ENCODE peak calls at places on chromosomes 11 and 22, in four cellular contexts. One of them, this sample, is unnamed.

GRCh38 chr11:102447193-102447592 is 5.4 kb downstream of the TMEM123 start:
- DNase-seq in HL-60: no peak
- DNase-seq in A549: no peak
- DNase-seq in neuronal stem cell: no peak
- DNase-seq in this sample: no peak

GRCh38 chr22:48404801-48405447 is 1422.7 kb downstream of the BRD1 start:
- DNase-seq in HL-60: no peak
- DNase-seq in neuronal stem cell: no peak
- DNase-seq in A549: no peak
- DNase-seq in this sample: no peak

GRCh38 chr22:20024225-20025087 is 3.5 kb downstream of the TANGO2 start:
- DNase-seq in neuronal stem cell: no peak
- DNase-seq in A549: no peak
- DNase-seq in HL-60: no peak
- DNase-seq in this sample: no peak

GRCh38 chr22:50311606-50312351 is 4.3 kb upstream of the PLXNB2 start:
- DNase-seq in neuronal stem cell: no peak
- DNase-seq in HL-60: no peak
- DNase-seq in A549: no peak
- DNase-seq in this sample: no peak

GRCh38 chr11:83004855-83005556 is 66.7 kb downstream of the RAB30 start:
- DNase-seq in neuronal stem cell: no peak
- DNase-seq in HL-60: no peak
- DNase-seq in A549: no peak
- DNase-seq in this sample: no peak

GRCh38 chr11:110711776-110712642 is at the start of gene ARHGAP20:
- DNase-seq in HL-60: no peak
- DNase-seq in neuronal stem cell: peak
- DNase-seq in A549: peak
- DNase-seq in this sample: peak

GRCh38 chr11:62922653-62923371 is 1.6 kb upstream of the CHRM1 start:
- DNase-seq in A549: peak
- DNase-seq in HL-60: no peak
- DNase-seq in neuronal stem cell: no peak
- DNase-seq in this sample: no peak

GRCh38 chr11:44732564-44732963 is 5.8 kb downstream of the TSPAN18 start:
- DNase-seq in HL-60: no peak
- DNase-seq in neuronal stem cell: no peak
- DNase-seq in A549: no peak
- DNase-seq in this sample: no peak

GRCh38 chr11:29093416-29093815 is 923.4 kb downstream of the KCNA4 start:
- DNase-seq in HL-60: no peak
- DNase-seq in A549: peak
- DNase-seq in neuronal stem cell: no peak
- DNase-seq in this sample: no peak

GRCh38 chr11:1478544-1478943 is 8.0 kb downstream of the MOB2 start:
- DNase-seq in HL-60: peak
- DNase-seq in neuronal stem cell: no peak
- DNase-seq in A549: no peak
- DNase-seq in this sample: no peak

GRCh38 chr11:101442936-101443521 is 140.8 kb downstream of the TRPC6 start:
- DNase-seq in neuronal stem cell: no peak
- DNase-seq in HL-60: no peak
- DNase-seq in A549: no peak
- DNase-seq in this sample: no peak

GRCh38 chr11:129943036-129943435 is 47.7 kb upstream of the NFRKB start:
- DNase-seq in A549: no peak
- DNase-seq in HL-60: no peak
- DNase-seq in neuronal stem cell: no peak
- DNase-seq in this sample: no peak

GRCh38 chr11:81112718-81113117 is 1620.9 kb downstream of the FAM181B start:
- DNase-seq in HL-60: no peak
- DNase-seq in A549: no peak
- DNase-seq in neuronal stem cell: no peak
- DNase-seq in this sample: no peak

GRCh38 chr11:40393511-40393910 is 1065.9 kb downstream of the LRRC4C start:
- DNase-seq in neuronal stem cell: no peak
- DNase-seq in HL-60: no peak
- DNase-seq in A549: no peak
- DNase-seq in this sample: no peak

GRCh38 chr22:38843201-38843715 is 570 bp downstream of the NPTXR start:
- DNase-seq in neuronal stem cell: peak
- DNase-seq in HL-60: peak
- DNase-seq in A549: peak
- DNase-seq in this sample: peak

GRCh38 chr22:23984430-23984829 is 4.5 kb downstream of the GSTT2 start:
- DNase-seq in neuronal stem cell: peak
- DNase-seq in HL-60: peak
- DNase-seq in A549: peak
- DNase-seq in this sample: peak

GRCh38 chr11:1060410-1060809 is 14.3 kb upstream of the MUC2 start:
- DNase-seq in A549: no peak
- DNase-seq in neuronal stem cell: peak
- DNase-seq in HL-60: no peak
- DNase-seq in this sample: no peak

GRCh38 chr11:77967753-77968152 is 26.7 kb downstream of the INTS4 start:
- DNase-seq in neuronal stem cell: no peak
- DNase-seq in HL-60: no peak
- DNase-seq in A549: no peak
- DNase-seq in this sample: no peak

GRCh38 chr11:65225284-65226102 is 36.3 kb upstream of the POLA2 start:
- DNase-seq in HL-60: no peak
- DNase-seq in neuronal stem cell: peak
- DNase-seq in A549: peak
- DNase-seq in this sample: peak

GRCh38 chr11:112564228-112564955 is 303.7 kb upstream of the PLET1 start:
- DNase-seq in HL-60: no peak
- DNase-seq in neuronal stem cell: no peak
- DNase-seq in A549: no peak
- DNase-seq in this sample: peak

GRCh38 chr11:20315800-20316199 is 47.7 kb upstream of the HTATIP2 start:
- DNase-seq in neuronal stem cell: no peak
- DNase-seq in A549: no peak
- DNase-seq in HL-60: no peak
- DNase-seq in this sample: no peak

GRCh38 chr11:70423523-70424505 is 25.5 kb downstream of the CTTN start:
- DNase-seq in HL-60: peak
- DNase-seq in A549: peak
- DNase-seq in neuronal stem cell: no peak
- DNase-seq in this sample: peak

GRCh38 chr22:19884161-19884953 is 29.7 kb upstream of the GNB1L start:
- DNase-seq in A549: no peak
- DNase-seq in neuronal stem cell: no peak
- DNase-seq in HL-60: no peak
- DNase-seq in this sample: no peak

GRCh38 chr22:20206709-20207215 is 55.9 kb upstream of the CCDC188 start:
- DNase-seq in neuronal stem cell: no peak
- DNase-seq in HL-60: no peak
- DNase-seq in A549: peak
- DNase-seq in this sample: peak

GRCh38 chr11:66495401-66495844 is 15.0 kb upstream of the BBS1 start:
- DNase-seq in A549: no peak
- DNase-seq in HL-60: no peak
- DNase-seq in neuronal stem cell: no peak
- DNase-seq in this sample: no peak

GRCh38 chr11:78391424-78391823 is 26.2 kb downstream of the GAB2 start:
- DNase-seq in HL-60: no peak
- DNase-seq in neuronal stem cell: no peak
- DNase-seq in A549: no peak
- DNase-seq in this sample: no peak

GRCh38 chr22:20957691-20958440 is 9.2 kb upstream of the AIFM3 start:
- DNase-seq in neuronal stem cell: no peak
- DNase-seq in HL-60: peak
- DNase-seq in A549: peak
- DNase-seq in this sample: peak

GRCh38 chr11:97361812-97362378 is 972.1 kb downstream of the JRKL start:
- DNase-seq in HL-60: no peak
- DNase-seq in A549: no peak
- DNase-seq in neuronal stem cell: no peak
- DNase-seq in this sample: no peak

GRCh38 chr11:46991391-46991790 is 54.8 kb downstream of the CSTPP1 start:
- DNase-seq in neuronal stem cell: no peak
- DNase-seq in HL-60: no peak
- DNase-seq in A549: no peak
- DNase-seq in this sample: no peak

GRCh38 chr11:1863352-1864215 is 10.7 kb downstream of the LSP1 start:
- DNase-seq in A549: peak
- DNase-seq in neuronal stem cell: peak
- DNase-seq in HL-60: no peak
- DNase-seq in this sample: peak

GRCh38 chr11:35337136-35337918 is 82.0 kb downstream of the SLC1A2 start:
- DNase-seq in neuronal stem cell: no peak
- DNase-seq in A549: peak
- DNase-seq in HL-60: peak
- DNase-seq in this sample: peak

GRCh38 chr11:35334385-35335090 is 84.8 kb downstream of the SLC1A2 start:
- DNase-seq in A549: no peak
- DNase-seq in HL-60: no peak
- DNase-seq in neuronal stem cell: no peak
- DNase-seq in this sample: peak

GRCh38 chr11:35337919-35338316 is 81.4 kb downstream of the SLC1A2 start:
- DNase-seq in HL-60: no peak
- DNase-seq in neuronal stem cell: no peak
- DNase-seq in A549: no peak
- DNase-seq in this sample: peak

GRCh38 chr11:35332524-35332923 is 86.8 kb downstream of the SLC1A2 start:
- DNase-seq in neuronal stem cell: no peak
- DNase-seq in A549: no peak
- DNase-seq in HL-60: no peak
- DNase-seq in this sample: no peak

DNA sequence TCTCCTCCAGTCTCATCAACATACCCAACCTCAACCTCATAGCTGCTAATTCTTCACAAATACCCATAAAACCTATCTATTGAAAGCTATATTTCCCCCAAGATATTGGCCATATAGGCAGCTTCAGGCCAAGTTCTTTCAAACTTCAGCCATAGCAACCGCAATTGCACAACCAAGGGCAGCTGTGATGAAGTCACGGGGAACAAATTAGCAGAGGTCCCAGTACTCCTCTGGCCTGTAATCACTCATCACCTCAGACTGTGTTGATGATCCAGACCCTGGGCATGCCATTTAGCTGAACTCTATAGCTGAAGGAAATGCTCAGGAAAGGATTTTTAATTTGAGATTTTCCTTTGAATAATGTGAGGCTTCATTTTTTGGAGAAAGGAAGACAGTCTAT is 84.1 kb downstream of the SLC1A2 start:
- DNase-seq in neuronal stem cell: no peak
- DNase-seq in HL-60: no peak
- DNase-seq in A549: no peak
- DNase-seq in this sample: peak
- H3K4me3 ChIP-seq in neuronal stem cell: no peak
- H3K4me3 ChIP-seq in HL-60: no peak
- H3K4me3 ChIP-seq in A549: no peak
- H3K4me3 ChIP-seq in this sample: no peak

DNA sequence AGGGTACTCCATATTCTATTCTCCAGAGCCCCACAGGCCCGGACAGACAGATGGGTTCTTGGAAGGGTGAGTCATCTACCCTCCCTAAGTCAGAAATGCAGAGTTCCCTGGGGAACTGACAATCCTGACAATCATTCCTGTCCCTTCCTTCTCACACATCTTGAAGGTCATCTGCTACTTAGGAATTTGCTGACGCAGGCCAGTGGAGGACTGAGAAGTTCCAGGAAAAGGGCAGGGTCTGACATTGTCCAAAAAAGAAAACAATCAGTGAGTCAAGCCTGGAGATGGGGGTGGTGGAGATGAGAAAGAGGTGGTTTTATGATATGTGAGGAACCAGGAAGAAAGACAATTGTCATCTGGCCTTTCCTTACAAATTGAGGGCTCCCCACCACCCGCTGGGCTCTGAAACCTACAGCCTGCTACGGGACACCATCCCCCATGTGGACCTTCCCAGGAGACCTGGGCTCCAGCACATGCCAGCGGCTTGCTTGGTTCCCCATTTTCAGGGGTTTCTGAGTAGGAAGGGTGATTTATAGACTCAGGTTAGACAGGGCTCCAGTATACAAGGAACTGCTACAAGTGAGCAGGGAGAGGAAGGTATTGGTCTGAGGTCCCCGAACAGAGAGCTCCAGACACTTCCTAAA is 12.9 kb downstream of the CD59 start:
- DNase-seq in HL-60: no peak
- DNase-seq in A549: peak
- DNase-seq in neuronal stem cell: no peak
- DNase-seq in this sample: peak
- H3K4me3 ChIP-seq in HL-60: no peak
- H3K4me3 ChIP-seq in A549: peak
- H3K4me3 ChIP-seq in neuronal stem cell: no peak
- H3K4me3 ChIP-seq in this sample: no peak

DNA sequence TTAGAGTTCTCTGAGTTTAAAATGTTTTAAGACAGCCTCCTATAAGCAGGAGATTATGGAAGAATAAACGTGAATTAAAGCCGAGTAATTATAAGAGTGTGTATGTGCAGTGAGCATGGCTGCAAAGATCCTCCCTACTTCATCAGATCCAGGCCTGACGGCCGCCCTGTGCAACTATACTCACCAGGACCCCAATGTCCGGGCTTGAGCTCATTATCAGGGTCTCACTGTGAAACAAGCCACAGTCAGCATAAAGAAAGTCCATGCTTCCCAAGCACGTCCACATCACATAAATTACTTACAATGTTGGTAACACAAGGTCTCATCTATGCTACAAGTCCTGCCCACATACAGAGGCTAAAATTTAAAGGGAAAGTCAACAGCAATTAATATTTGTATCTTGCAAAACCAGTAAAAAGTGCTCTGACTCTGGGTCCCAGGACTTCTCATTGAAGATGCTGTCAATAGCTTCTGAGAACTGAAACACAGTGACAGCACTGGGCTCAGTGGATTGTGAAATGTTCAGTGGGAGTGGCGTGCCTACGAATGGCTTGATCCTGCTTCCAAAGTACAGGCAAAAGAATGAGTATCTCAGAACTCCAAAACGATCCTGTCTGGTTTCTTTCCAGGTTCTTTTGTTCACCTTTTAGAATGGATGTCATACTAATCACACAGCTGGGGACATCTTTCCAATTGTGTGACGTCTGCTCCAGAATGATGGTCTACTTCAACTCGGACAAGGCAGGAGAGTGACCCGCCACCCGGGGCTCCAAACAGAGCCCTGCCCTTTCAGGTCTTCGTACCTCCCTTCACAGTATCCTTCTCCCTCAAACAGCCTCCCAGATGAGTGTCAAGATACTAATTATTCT is 72.1 kb upstream of the ARFGAP3 start:
- DNase-seq in neuronal stem cell: no peak
- DNase-seq in A549: no peak
- DNase-seq in HL-60: no peak
- DNase-seq in this sample: peak
- H3K4me3 ChIP-seq in neuronal stem cell: no peak
- H3K4me3 ChIP-seq in A549: no peak
- H3K4me3 ChIP-seq in HL-60: no peak
- H3K4me3 ChIP-seq in this sample: no peak

GRCh38 chr11:36507824-36508489 is 2.1 kb downstream of the TRAF6 start:
- DNase-seq in A549: no peak
- DNase-seq in neuronal stem cell: no peak
- DNase-seq in HL-60: no peak
- DNase-seq in this sample: peak
- H3K4me3 ChIP-seq in A549: no peak
- H3K4me3 ChIP-seq in neuronal stem cell: peak
- H3K4me3 ChIP-seq in HL-60: no peak
- H3K4me3 ChIP-seq in this sample: peak

This sample was measured in fibroblast of villous mesenchyme.